ENCODE peak calls at places on chromosome 4, in eight cellular contexts. O, H, W, X, Q, K, T and D are unnamed samples.

GRCh38 chr4:107453231-107453630 is 266.8 kb downstream of the PAPSS1 start:
- DNase-seq in O (no peak), H (no peak), W (no peak), X (no peak), Q (no peak), K (no peak), T (no peak), D (no peak)

GRCh38 chr4:152014280-152014679 is 253.5 kb upstream of the GATB start:
- DNase-seq in O (no peak), H (no peak), W (no peak), X (no peak), Q (no peak), K (no peak), T (no peak), D (no peak)

GRCh38 chr4:21011106-21011505 is 310.8 kb downstream of the PACRGL start:
- DNase-seq in O (no peak), H (no peak), W (no peak), X (no peak), Q (no peak), K (no peak), T (no peak), D (no peak)

GRCh38 chr4:139958738-139959096 is 195.3 kb downstream of the MAML3 start:
- DNase-seq in O (no peak), H (no peak), W (no peak), X (no peak), Q (no peak), K (no peak), T (no peak), D (no peak)

GRCh38 chr4:159600102-159600501 is 497.2 kb downstream of the RAPGEF2 start:
- DNase-seq in O (no peak), H (no peak), W (no peak), X (no peak), Q (no peak), K (no peak), T (no peak), D (no peak)

GRCh38 chr4:186058253-186058979 is 10.5 kb upstream of the TLR3 start:
- DNase-seq in O (no peak), H (no peak), W (no peak), X (peak; percentile 70), Q (no peak), K (no peak), T (no peak), D (no peak)

GRCh38 chr4:185396724-185397402 is at the start of gene ANKRD37:
- DNase-seq in O (no peak), H (peak; percentile 80), W (no peak), X (peak; percentile 90), Q (peak; percentile 68), K (peak; percentile 69), T (peak; percentile 49), D (peak; percentile 47)

GRCh38 chr4:145216532-145216931 is 36.1 kb upstream of the OTUD4 start:
- DNase-seq in O (no peak), H (no peak), W (no peak), X (no peak), Q (no peak), K (no peak), T (no peak), D (no peak)

GRCh38 chr4:186588503-186588902 is 33.1 kb upstream of the MTNR1A start:
- DNase-seq in O (no peak), H (no peak), W (no peak), X (peak; percentile 77), Q (no peak), K (no peak), T (no peak), D (no peak)

GRCh38 chr4:124212835-124213640 is 499.5 kb downstream of the ANKRD50 start:
- DNase-seq in O (peak; percentile 18), H (no peak), W (no peak), X (no peak), Q (no peak), K (no peak), T (peak; percentile 2), D (peak; percentile 29)

GRCh38 chr4:185728886-185729285 is 83.1 kb downstream of the SORBS2 start:
- DNase-seq in O (no peak), H (no peak), W (no peak), X (no peak), Q (no peak), K (no peak), T (no peak), D (no peak)

GRCh38 chr4:67451464-67451863 is 93.8 kb downstream of the CENPC start:
- DNase-seq in O (no peak), H (no peak), W (no peak), X (no peak), Q (no peak), K (no peak), T (no peak), D (no peak)

GRCh38 chr4:26993967-26994366 is 133.3 kb downstream of the STIM2 start:
- DNase-seq in O (no peak), H (no peak), W (no peak), X (no peak), Q (no peak), K (no peak), T (no peak), D (no peak)

GRCh38 chr4:30860983-30861382 is 140.8 kb downstream of the PCDH7 start:
- DNase-seq in O (no peak), H (no peak), W (no peak), X (no peak), Q (no peak), K (no peak), T (no peak), D (no peak)

GRCh38 chr4:99144070-99144469 is at the start of gene ADH4:
- DNase-seq in O (peak; percentile 20), H (peak; percentile 70), W (no peak), X (no peak), Q (peak; percentile 83), K (no peak), T (no peak), D (no peak)

GRCh38 chr4:164755432-164755831 is 1.5 kb downstream of the SMIM31 start:
- DNase-seq in O (no peak), H (no peak), W (no peak), X (no peak), Q (no peak), K (no peak), T (no peak), D (no peak)

GRCh38 chr4:164748375-164748774 is 5.6 kb upstream of the SMIM31 start:
- DNase-seq in O (no peak), H (no peak), W (no peak), X (no peak), Q (peak; percentile 3), K (no peak), T (no peak), D (no peak)

GRCh38 chr4:164753873-164754488 is at the start of gene SMIM31:
- DNase-seq in O (no peak), H (no peak), W (no peak), X (no peak), Q (no peak), K (no peak), T (no peak), D (no peak)
- TF ChIP-seq POLR2A in O (no peak), H (no peak), W (no peak), X (no peak), Q (no peak), K (no peak), T (no peak), D (no peak)

DNA sequence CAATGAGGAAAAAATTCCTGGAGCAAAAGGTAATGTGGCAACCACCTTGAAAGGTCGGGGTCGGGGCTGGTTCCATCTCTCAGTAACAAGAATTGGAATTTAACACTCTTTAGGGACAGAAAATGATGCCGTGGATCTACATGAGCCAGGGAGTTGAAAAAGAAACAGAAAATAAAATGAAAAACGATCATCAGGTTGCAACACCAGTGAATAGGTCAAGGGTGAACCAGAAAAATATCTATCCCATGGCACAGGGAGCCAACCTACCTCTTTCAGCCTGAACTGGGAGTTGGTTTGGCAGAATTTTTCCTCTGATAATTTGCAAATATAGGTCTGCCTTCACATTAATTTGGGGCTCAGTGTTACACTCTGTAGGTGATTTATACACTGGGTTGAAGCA is 93.7 kb downstream of the C4orf33 start:
- DNase-seq in O (no peak), H (no peak), W (no peak), X (no peak), Q (no peak), K (no peak), T (no peak), D (no peak)
- TF ChIP-seq POLR2A in O (no peak), H (no peak), W (no peak), X (no peak), Q (no peak), K (no peak), T (no peak), D (no peak)

DNA sequence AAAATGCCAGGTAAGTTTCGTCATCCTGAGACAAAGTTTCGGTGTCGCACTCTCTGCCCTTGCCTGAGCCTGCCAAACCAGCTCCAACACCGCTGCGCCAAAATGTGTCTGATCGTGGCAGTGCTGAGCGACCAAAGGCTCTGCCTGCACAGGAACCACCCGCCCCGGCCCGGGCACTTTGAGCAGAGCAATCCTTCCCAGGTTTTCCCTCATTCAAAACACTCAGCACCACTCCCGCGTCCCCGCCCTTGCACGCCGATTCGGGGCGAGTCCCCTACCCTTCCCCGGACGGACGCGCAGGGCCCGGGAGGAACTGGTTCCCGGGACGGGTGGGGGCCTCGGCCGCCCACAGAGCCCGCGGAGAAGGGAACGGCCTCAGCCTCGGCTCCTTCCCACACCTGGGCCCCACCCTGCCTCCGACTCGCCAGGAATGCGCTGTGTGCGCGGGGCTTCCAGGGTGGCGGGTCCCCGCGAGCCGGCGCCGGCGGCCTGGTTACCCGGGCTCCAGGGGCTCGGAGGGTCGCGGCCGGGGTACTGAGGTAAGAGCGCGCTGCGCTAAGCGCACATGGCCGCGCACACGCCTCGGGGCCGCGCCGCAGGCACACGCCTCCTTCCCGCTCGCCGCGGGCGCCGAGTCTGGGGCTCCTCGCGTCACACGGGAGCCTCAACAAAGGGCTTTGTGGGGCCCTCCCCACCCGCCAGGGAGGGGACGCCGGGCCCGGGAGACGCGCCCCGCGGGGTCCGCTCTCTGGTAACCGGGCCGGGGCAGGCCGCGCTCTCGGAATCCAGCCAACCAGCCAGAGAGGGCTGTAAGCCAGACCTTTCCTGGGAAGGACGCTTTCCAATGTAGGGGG is at the start of gene C4orf36:
- DNase-seq in O (peak; percentile 46), H (peak; percentile 90), W (peak; percentile 6), X (peak; percentile 82), Q (no peak), K (peak; percentile 79), T (peak; percentile 77), D (peak; percentile 68)
- TF ChIP-seq POLR2A in O (no peak), H (peak; percentile 35), W (peak; percentile 39), X (no peak), Q (no peak), K (no peak), T (no peak), D (no peak)

DNA sequence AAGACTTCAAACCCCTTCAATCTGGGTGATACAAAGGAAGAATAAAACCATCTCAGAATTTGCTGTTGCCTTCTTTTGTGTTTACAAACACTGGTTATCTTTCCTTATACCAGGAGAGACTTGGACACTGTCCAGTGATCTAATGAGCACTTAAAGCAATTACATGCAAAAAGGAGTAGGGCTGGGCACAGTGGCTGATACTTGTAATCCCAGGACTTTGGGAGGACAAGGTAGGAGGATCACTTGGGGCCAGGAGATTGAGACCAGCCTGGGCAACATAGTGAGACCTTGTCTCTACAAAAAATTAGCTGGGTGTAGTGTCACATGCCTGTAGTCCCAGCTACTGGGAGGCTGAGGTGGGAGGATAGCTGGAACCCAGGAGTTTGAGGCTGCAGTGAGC is 95.7 kb upstream of the DRD5 start:
- DNase-seq in O (no peak), H (no peak), W (no peak), X (no peak), Q (no peak), K (no peak), T (no peak), D (no peak)
- TF ChIP-seq POLR2A in O (no peak), H (no peak), W (no peak), X (no peak), Q (no peak), K (no peak), T (no peak), D (no peak)

GRCh38 chr4:76772498-76773106 is 125.3 kb downstream of the SOWAHB start:
- DNase-seq in O (no peak), H (no peak), W (no peak), X (no peak), Q (no peak), K (no peak), T (no peak), D (no peak)
- TF ChIP-seq POLR2A in O (no peak), H (no peak), W (no peak), X (no peak), Q (no peak), K (no peak), T (no peak), D (no peak)